ENCODE peak calls at places on chromosomes 2 and 18, in nine cellular contexts. X is HCT116, Y is tibial artery, W is sigmoid colon, G is ovary, H is upper lobe of right lung, Q is heart right ventricle, I is astrocyte, Z is colonic mucosa. J is an unnamed sample.

GRCh38 chr2:232927793-232928563 is 57.9 kb downstream of the SNORC start:
- DNase-seq in X (no peak), Y (no peak), W (no peak), G (no peak), H (no peak), Q (no peak), I (no peak), Z (no peak), J (no peak)

GRCh38 chr18:2147424-2147823 is 423.9 kb downstream of the METTL4 start:
- DNase-seq in X (no peak), Y (no peak), W (no peak), G (no peak), H (no peak), Q (no peak), I (peak; percentile 89), Z (no peak), J (no peak)

GRCh38 chr2:15640291-15640711 is 48.6 kb downstream of the DDX1 start:
- DNase-seq in X (no peak), Y (no peak), W (no peak), G (peak; percentile 60), H (no peak), Q (no peak), I (peak; percentile 76), Z (no peak), J (no peak)

GRCh38 chr2:83196225-83196624 is 1262.9 kb downstream of the SUCLG1 start:
- DNase-seq in X (peak; percentile 1), Y (no peak), W (no peak), G (no peak), H (no peak), Q (no peak), I (peak; percentile 8), Z (no peak), J (no peak)

GRCh38 chr2:224284134-224284946 is 117.6 kb downstream of the FAM124B start:
- DNase-seq in X (peak; percentile 61), Y (no peak), W (no peak), G (no peak), H (no peak), Q (no peak), I (no peak), Z (peak; percentile 30), J (peak; percentile 11)

GRCh38 chr2:156883828-156884615 is 373.5 kb upstream of the GALNT5 start:
- DNase-seq in X (no peak), Y (no peak), W (no peak), G (no peak), H (no peak), Q (no peak), I (peak; percentile 28), Z (no peak), J (no peak)

GRCh38 chr2:210660-211059 is 53.2 kb downstream of the SH3YL1 start:
- DNase-seq in X (no peak), Y (no peak), W (no peak), G (no peak), H (no peak), Q (no peak), I (no peak), Z (no peak), J (no peak)

GRCh38 chr2:238121511-238122286 is 16.8 kb upstream of the KLHL30 start:
- DNase-seq in X (no peak), Y (no peak), W (no peak), G (no peak), H (no peak), Q (peak; percentile 1), I (no peak), Z (no peak), J (no peak)

GRCh38 chr2:213086050-213086449 is 65.4 kb downstream of the IKZF2 start:
- DNase-seq in X (no peak), Y (no peak), W (no peak), G (no peak), H (no peak), Q (no peak), I (peak; percentile 22), Z (no peak), J (no peak)

GRCh38 chr2:58594762-58595161 is 353.6 kb upstream of the FANCL start:
- DNase-seq in X (no peak), Y (no peak), W (no peak), G (no peak), H (no peak), Q (no peak), I (peak; percentile 8), Z (no peak), J (no peak)

GRCh38 chr2:157386247-157386646 is 57.6 kb downstream of the CYTIP start:
- DNase-seq in X (no peak), Y (no peak), W (no peak), G (no peak), H (no peak), Q (no peak), I (no peak), Z (no peak), J (no peak)

GRCh38 chr2:129001926-129002325 is 683.3 kb upstream of the HS6ST1 start:
- DNase-seq in X (no peak), Y (no peak), W (no peak), G (no peak), H (no peak), Q (no peak), I (no peak), Z (no peak), J (no peak)

GRCh38 chr2:164624296-164624695 is 3.0 kb upstream of the GRB14 start:
- DNase-seq in X (no peak), Y (no peak), W (no peak), G (no peak), H (no peak), Q (no peak), I (no peak), Z (no peak), J (no peak)

GRCh38 chr2:239400000-239400831 is 604 bp downstream of the HDAC4 start:
- DNase-seq in X (no peak), Y (no peak), W (peak; percentile 72), G (no peak), H (peak; percentile 63), Q (no peak), I (no peak), Z (peak; percentile 50), J (no peak)

GRCh38 chr2:64837116-64837704 is 152.0 kb upstream of the SLC1A4 start:
- DNase-seq in X (peak; percentile 72), Y (no peak), W (no peak), G (peak; percentile 47), H (no peak), Q (no peak), I (peak; percentile 62), Z (no peak), J (no peak)

GRCh38 chr2:64837925-64838641 is 151.1 kb upstream of the SLC1A4 start:
- DNase-seq in X (peak; percentile 66), Y (peak; percentile 49), W (peak; percentile 71), G (no peak), H (peak; percentile 68), Q (peak; percentile 27), I (peak; percentile 60), Z (peak; percentile 41), J (no peak)

GRCh38 chr2:64839844-64840243 is 149.4 kb upstream of the SLC1A4 start:
- DNase-seq in X (peak; percentile 35), Y (no peak), W (no peak), G (no peak), H (no peak), Q (no peak), I (no peak), Z (no peak), J (no peak)

GRCh38 chr2:64838817-64839216 is 150.4 kb upstream of the SLC1A4 start:
- DNase-seq in X (peak; percentile 97), Y (no peak), W (no peak), G (no peak), H (peak; percentile 71), Q (no peak), I (peak; percentile 93), Z (peak; percentile 66), J (no peak)

GRCh38 chr2:64836566-64836965 is 152.6 kb upstream of the SLC1A4 start:
- DNase-seq in X (no peak), Y (no peak), W (no peak), G (no peak), H (no peak), Q (no peak), I (no peak), Z (no peak), J (no peak)
- H3K4me1 ChIP-seq in X (peaks cover 99% of the 10 kb centered on the region), Y (peaks cover 9% of the 10 kb centered on the region), W (peaks cover 21% of the 10 kb centered on the region), G (peaks cover 6% of the 10 kb centered on the region), H (peaks cover 24% of the 10 kb centered on the region), Q (peaks cover 4% of the 10 kb centered on the region), I (peaks cover 23% of the 10 kb centered on the region), Z (no peaks in the 10 kb centered on the region), J (no peaks in the 10 kb centered on the region)

GRCh38 chr18:23538040-23538439 is 34.7 kb downstream of the RMC1 start:
- DNase-seq in X (no peak), Y (no peak), W (no peak), G (no peak), H (no peak), Q (no peak), I (no peak), Z (no peak), J (no peak)
- H3K36me3 ChIP-seq in X (peaks cover 59% of the 10 kb centered on the region), Y (peaks cover 98% of the 10 kb centered on the region), W (peaks cover 92% of the 10 kb centered on the region), G (no peaks in the 10 kb centered on the region), H (peaks cover 96% of the 10 kb centered on the region), Q (no peaks in the 10 kb centered on the region), I (peaks cover 55% of the 10 kb centered on the region), Z (peaks cover 34% of the 10 kb centered on the region), J (no peaks in the 10 kb centered on the region)

GRCh38 chr2:63058149-63058741 is 7.6 kb downstream of the OTX1 start:
- DNase-seq in X (no peak), Y (no peak), W (no peak), G (no peak), H (no peak), Q (no peak), I (peak; percentile 14), Z (no peak), J (no peak)
- H3K4me1 ChIP-seq in X (no peaks in the 10 kb centered on the region), Y (peaks cover 39% of the 10 kb centered on the region), W (peaks cover 62% of the 10 kb centered on the region), G (peaks cover 10% of the 10 kb centered on the region), H (peaks cover 51% of the 10 kb centered on the region), Q (peaks cover 60% of the 10 kb centered on the region), I (peaks cover 4% of the 10 kb centered on the region), Z (peaks cover 25% of the 10 kb centered on the region), J (no peaks in the 10 kb centered on the region)

GRCh38 chr2:96262306-96262705 is 3.5 kb downstream of the TMEM127 start:
- DNase-seq in X (no peak), Y (no peak), W (no peak), G (no peak), H (no peak), Q (no peak), I (no peak), Z (no peak), J (no peak)

GRCh38 chr2:96264656-96265348 is 995 bp downstream of the TMEM127 start:
- DNase-seq in X (no peak), Y (no peak), W (peak; percentile 65), G (peak; percentile 35), H (no peak), Q (no peak), I (peak; percentile 14), Z (peak; percentile 32), J (peak; percentile 45)

GRCh38 chr2:96265840-96266569 is at the start of the genes CIAO1 and TMEM127:
- DNase-seq in X (peak; percentile 90), Y (peak; percentile 98), W (peak; percentile 99), G (peak; percentile 98), H (peak; percentile 100), Q (peak; percentile 99), I (peak; percentile 95), Z (peak; percentile 99), J (peak; percentile 95)

GRCh38 chr2:96265349-96265839 is 403 bp downstream of the TMEM127 start:
- DNase-seq in X (no peak), Y (peak; percentile 52), W (peak; percentile 83), G (peak; percentile 76), H (no peak), Q (peak; percentile 65), I (no peak), Z (peak; percentile 67), J (peak; percentile 28)

DNA sequence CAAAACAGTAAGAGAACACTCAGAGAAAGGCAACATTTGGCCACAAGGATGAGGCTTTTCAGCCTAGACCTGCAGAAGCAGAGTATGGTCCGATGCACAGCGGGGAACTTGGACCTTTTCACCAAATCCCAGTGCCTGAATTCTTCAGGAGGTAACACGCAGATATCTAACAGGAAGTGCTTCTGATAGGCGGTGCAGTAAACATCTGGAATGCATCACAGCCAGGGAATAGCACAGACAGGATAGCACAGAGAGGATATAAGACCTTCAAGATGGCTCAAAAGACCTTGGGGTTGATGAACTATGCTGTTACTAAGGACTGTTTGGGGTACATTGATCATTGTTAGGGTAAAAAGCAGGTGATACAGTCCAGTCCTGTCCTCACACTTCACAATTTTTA is 1.7 kb downstream of the TMEM127 start:
- DNase-seq in X (no peak), Y (no peak), W (no peak), G (no peak), H (no peak), Q (no peak), I (no peak), Z (no peak), J (no peak)
- H3K36me3 ChIP-seq in X (peaks cover 24% of the 10 kb centered on the region), Y (peaks cover 16% of the 10 kb centered on the region), W (peaks cover 18% of the 10 kb centered on the region), G (no peaks in the 10 kb centered on the region), H (peaks cover 52% of the 10 kb centered on the region), Q (peaks cover 6% of the 10 kb centered on the region), I (peaks cover 14% of the 10 kb centered on the region), Z (peaks cover 10% of the 10 kb centered on the region), J (peaks cover 9% of the 10 kb centered on the region)

J was measured in BE2C.